ENCODE peak calls at places on chromosomes 2 and 18, in six cellular contexts. One of them, this sample, is unnamed. For H3K4me1, the result is how much of the 10 kb centered on the place peaks cover.

GRCh38 chr2:168160897-168161296 is 86.5 kb downstream of the STK39 start:
- DNase-seq in mesendoderm: peak
- DNase-seq in BE2C: no peak
- DNase-seq in hepatocyte: no peak
- DNase-seq in heart right ventricle: no peak
- DNase-seq in CD8-positive, alpha-beta memory T cell: no peak
- DNase-seq in this sample: peak

GRCh38 chr18:34115409-34116081 is 109.2 kb downstream of the NOL4 start:
- DNase-seq in mesendoderm: no peak
- DNase-seq in BE2C: no peak
- DNase-seq in hepatocyte: no peak
- DNase-seq in heart right ventricle: no peak
- DNase-seq in CD8-positive, alpha-beta memory T cell: no peak
- DNase-seq in this sample: no peak

GRCh38 chr2:134927195-134927594 is 8.6 kb downstream of the CCNT2 start:
- DNase-seq in mesendoderm: no peak
- DNase-seq in BE2C: no peak
- DNase-seq in hepatocyte: no peak
- DNase-seq in heart right ventricle: no peak
- DNase-seq in CD8-positive, alpha-beta memory T cell: no peak
- DNase-seq in this sample: no peak

GRCh38 chr18:46518438-46518837 is 138.6 kb downstream of the LOXHD1 start:
- DNase-seq in mesendoderm: peak
- DNase-seq in BE2C: peak
- DNase-seq in hepatocyte: no peak
- DNase-seq in heart right ventricle: peak
- DNase-seq in CD8-positive, alpha-beta memory T cell: no peak
- DNase-seq in this sample: no peak

GRCh38 chr2:196925768-196926561 is 542 bp downstream of the PGAP1 start:
- DNase-seq in mesendoderm: peak
- DNase-seq in BE2C: peak
- DNase-seq in hepatocyte: peak
- DNase-seq in heart right ventricle: peak
- DNase-seq in CD8-positive, alpha-beta memory T cell: peak
- DNase-seq in this sample: no peak

GRCh38 chr2:119261498-119262225 is 38.0 kb downstream of the STEAP3 start:
- DNase-seq in mesendoderm: no peak
- DNase-seq in BE2C: no peak
- DNase-seq in hepatocyte: no peak
- DNase-seq in heart right ventricle: no peak
- DNase-seq in CD8-positive, alpha-beta memory T cell: no peak
- DNase-seq in this sample: no peak

GRCh38 chr2:164613321-164613982 is 7.8 kb downstream of the GRB14 start:
- DNase-seq in mesendoderm: no peak
- DNase-seq in BE2C: no peak
- DNase-seq in hepatocyte: no peak
- DNase-seq in heart right ventricle: no peak
- DNase-seq in CD8-positive, alpha-beta memory T cell: no peak
- DNase-seq in this sample: no peak

GRCh38 chr2:47230418-47230817 is 75.3 kb upstream of the STPG4 start:
- DNase-seq in mesendoderm: no peak
- DNase-seq in BE2C: no peak
- DNase-seq in hepatocyte: no peak
- DNase-seq in heart right ventricle: peak
- DNase-seq in CD8-positive, alpha-beta memory T cell: no peak
- DNase-seq in this sample: no peak

GRCh38 chr2:57450170-57450569 is 596.4 kb upstream of the VRK2 start:
- DNase-seq in mesendoderm: peak
- DNase-seq in BE2C: no peak
- DNase-seq in hepatocyte: no peak
- DNase-seq in heart right ventricle: no peak
- DNase-seq in CD8-positive, alpha-beta memory T cell: no peak
- DNase-seq in this sample: no peak

GRCh38 chr2:241571821-241572620 is 13.5 kb downstream of the BOK start:
- DNase-seq in mesendoderm: no peak
- DNase-seq in BE2C: no peak
- DNase-seq in hepatocyte: no peak
- DNase-seq in heart right ventricle: no peak
- DNase-seq in CD8-positive, alpha-beta memory T cell: no peak
- DNase-seq in this sample: no peak

GRCh38 chr2:165105911-165106310 is 97.9 kb downstream of the SCN3A start:
- DNase-seq in mesendoderm: no peak
- DNase-seq in BE2C: no peak
- DNase-seq in hepatocyte: no peak
- DNase-seq in heart right ventricle: no peak
- DNase-seq in CD8-positive, alpha-beta memory T cell: no peak
- DNase-seq in this sample: no peak

GRCh38 chr2:84942964-84943421 is 28.0 kb upstream of the KCMF1 start:
- DNase-seq in mesendoderm: no peak
- DNase-seq in BE2C: no peak
- DNase-seq in hepatocyte: no peak
- DNase-seq in heart right ventricle: no peak
- DNase-seq in CD8-positive, alpha-beta memory T cell: no peak
- DNase-seq in this sample: no peak

GRCh38 chr2:212228651-212229253 is 309.9 kb downstream of the ERBB4 start:
- DNase-seq in mesendoderm: no peak
- DNase-seq in BE2C: no peak
- DNase-seq in hepatocyte: no peak
- DNase-seq in heart right ventricle: no peak
- DNase-seq in CD8-positive, alpha-beta memory T cell: no peak
- DNase-seq in this sample: no peak

GRCh38 chr2:63053889-63054725 is 3.5 kb downstream of the OTX1 start:
- DNase-seq in mesendoderm: peak
- DNase-seq in BE2C: no peak
- DNase-seq in hepatocyte: peak
- DNase-seq in heart right ventricle: no peak
- DNase-seq in CD8-positive, alpha-beta memory T cell: no peak
- DNase-seq in this sample: no peak

GRCh38 chr2:9451231-9451630 is 23.1 kb upstream of the IAH1 start:
- DNase-seq in mesendoderm: no peak
- DNase-seq in BE2C: no peak
- DNase-seq in hepatocyte: no peak
- DNase-seq in heart right ventricle: no peak
- DNase-seq in CD8-positive, alpha-beta memory T cell: no peak
- DNase-seq in this sample: no peak

GRCh38 chr2:188975497-188976102 is 1.4 kb downstream of the COL3A1 start:
- DNase-seq in mesendoderm: peak
- DNase-seq in BE2C: no peak
- DNase-seq in hepatocyte: peak
- DNase-seq in heart right ventricle: peak
- DNase-seq in CD8-positive, alpha-beta memory T cell: no peak
- DNase-seq in this sample: no peak

GRCh38 chr2:33064349-33064801 is 117.6 kb downstream of the LTBP1 start:
- DNase-seq in mesendoderm: no peak
- DNase-seq in BE2C: no peak
- DNase-seq in hepatocyte: no peak
- DNase-seq in heart right ventricle: no peak
- DNase-seq in CD8-positive, alpha-beta memory T cell: no peak
- DNase-seq in this sample: no peak

GRCh38 chr2:60413069-60413818 is 140.2 kb downstream of the BCL11A start:
- DNase-seq in mesendoderm: no peak
- DNase-seq in BE2C: peak
- DNase-seq in hepatocyte: no peak
- DNase-seq in heart right ventricle: no peak
- DNase-seq in CD8-positive, alpha-beta memory T cell: no peak
- DNase-seq in this sample: no peak

GRCh38 chr2:60412626-60413025 is 140.8 kb downstream of the BCL11A start:
- DNase-seq in mesendoderm: no peak
- DNase-seq in BE2C: no peak
- DNase-seq in hepatocyte: no peak
- DNase-seq in heart right ventricle: no peak
- DNase-seq in CD8-positive, alpha-beta memory T cell: no peak
- DNase-seq in this sample: no peak

GRCh38 chr2:60414731-60415130 is 138.7 kb downstream of the BCL11A start:
- DNase-seq in mesendoderm: no peak
- DNase-seq in BE2C: no peak
- DNase-seq in hepatocyte: no peak
- DNase-seq in heart right ventricle: no peak
- DNase-seq in CD8-positive, alpha-beta memory T cell: no peak
- DNase-seq in this sample: no peak

GRCh38 chr2:60415814-60416213 is 137.6 kb downstream of the BCL11A start:
- DNase-seq in mesendoderm: no peak
- DNase-seq in BE2C: no peak
- DNase-seq in hepatocyte: no peak
- DNase-seq in heart right ventricle: no peak
- DNase-seq in CD8-positive, alpha-beta memory T cell: no peak
- DNase-seq in this sample: no peak

GRCh38 chr2:60413819-60414178 is 139.7 kb downstream of the BCL11A start:
- DNase-seq in mesendoderm: no peak
- DNase-seq in BE2C: no peak
- DNase-seq in hepatocyte: no peak
- DNase-seq in heart right ventricle: no peak
- DNase-seq in CD8-positive, alpha-beta memory T cell: no peak
- DNase-seq in this sample: no peak
- H3K4me1 ChIP-seq in mesendoderm: under half
- H3K4me1 ChIP-seq in BE2C: under half
- H3K4me1 ChIP-seq in hepatocyte: under half
- H3K4me1 ChIP-seq in heart right ventricle: under half
- H3K4me1 ChIP-seq in CD8-positive, alpha-beta memory T cell: under half
- H3K4me1 ChIP-seq in this sample: under half

GRCh38 chr2:105291981-105292380 is 37.6 kb downstream of the TGFBRAP1 start:
- DNase-seq in mesendoderm: no peak
- DNase-seq in BE2C: no peak
- DNase-seq in hepatocyte: no peak
- DNase-seq in heart right ventricle: no peak
- DNase-seq in CD8-positive, alpha-beta memory T cell: no peak
- DNase-seq in this sample: no peak
- H3K4me1 ChIP-seq in mesendoderm: under half
- H3K4me1 ChIP-seq in BE2C: under half
- H3K4me1 ChIP-seq in hepatocyte: under half
- H3K4me1 ChIP-seq in heart right ventricle: under half
- H3K4me1 ChIP-seq in CD8-positive, alpha-beta memory T cell: under half
- H3K4me1 ChIP-seq in this sample: under half

DNA sequence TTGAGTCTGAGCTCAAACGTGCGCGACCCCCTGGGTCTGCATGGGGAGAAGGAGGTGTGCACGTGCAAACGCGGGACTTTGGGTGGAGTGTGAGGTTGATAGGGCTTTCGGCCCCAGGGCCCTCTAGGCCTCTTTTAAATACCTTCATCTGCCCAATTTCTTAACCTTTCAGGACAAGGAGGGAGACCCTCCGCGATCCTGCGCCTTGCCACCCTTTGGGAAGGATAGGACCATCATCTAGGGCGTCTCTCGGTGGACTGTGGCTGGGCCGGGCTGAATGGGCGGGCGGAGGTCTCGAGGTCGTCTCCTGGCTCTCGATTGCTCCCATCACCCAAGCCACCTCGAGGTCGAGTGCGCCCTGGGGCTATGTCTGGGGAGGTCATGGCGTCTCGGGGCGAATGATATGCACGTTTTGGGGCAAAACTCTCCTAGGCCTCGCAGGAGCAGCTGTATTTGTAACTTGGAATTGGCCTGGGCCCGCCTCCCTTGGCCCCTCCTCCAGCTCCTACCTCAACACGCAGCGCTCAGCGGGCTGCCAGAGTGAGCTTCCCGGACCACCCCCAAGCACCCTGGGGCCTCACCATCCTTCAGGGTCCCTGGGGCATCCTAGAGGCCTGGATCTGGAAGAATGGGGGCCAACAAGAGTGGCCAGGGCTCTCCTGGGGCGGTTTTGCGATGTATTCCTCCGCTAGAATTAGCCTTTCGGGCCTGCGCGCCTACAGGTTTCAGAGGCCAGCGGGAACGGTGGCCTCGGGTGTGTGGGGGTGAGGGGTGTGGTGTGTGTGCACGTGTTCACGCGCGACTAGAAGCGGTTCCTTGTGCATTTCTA is 8.7 kb upstream of the SIX3 start:
- DNase-seq in mesendoderm: peak
- DNase-seq in BE2C: no peak
- DNase-seq in hepatocyte: no peak
- DNase-seq in heart right ventricle: no peak
- DNase-seq in CD8-positive, alpha-beta memory T cell: no peak
- DNase-seq in this sample: no peak
- H3K4me1 ChIP-seq in mesendoderm: under half
- H3K4me1 ChIP-seq in BE2C: under half
- H3K4me1 ChIP-seq in hepatocyte: under half
- H3K4me1 ChIP-seq in heart right ventricle: under half
- H3K4me1 ChIP-seq in CD8-positive, alpha-beta memory T cell: under half
- H3K4me1 ChIP-seq in this sample: under half

DNA sequence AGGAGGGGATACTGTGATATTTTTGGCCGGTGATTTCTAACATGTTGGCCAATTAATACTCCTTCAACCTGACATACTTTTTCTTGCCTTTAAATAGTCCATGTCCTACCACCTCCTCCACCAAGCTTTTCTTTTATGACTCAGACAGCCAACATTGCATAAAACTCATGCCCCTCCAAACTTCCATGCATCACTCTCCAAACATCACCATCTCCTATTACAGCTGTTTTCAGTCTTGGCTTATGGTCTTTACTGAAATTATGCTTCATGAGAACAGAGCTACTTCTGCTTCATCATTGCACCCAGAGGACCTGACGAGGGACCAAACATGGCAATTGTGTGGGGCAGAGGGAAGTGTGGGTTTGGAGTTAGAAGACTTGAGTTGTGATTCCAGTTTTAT is 305.4 kb downstream of the LPIN1 start:
- DNase-seq in mesendoderm: no peak
- DNase-seq in BE2C: no peak
- DNase-seq in hepatocyte: no peak
- DNase-seq in heart right ventricle: no peak
- DNase-seq in CD8-positive, alpha-beta memory T cell: no peak
- DNase-seq in this sample: no peak
- H3K4me1 ChIP-seq in mesendoderm: under half
- H3K4me1 ChIP-seq in BE2C: under half
- H3K4me1 ChIP-seq in hepatocyte: under half
- H3K4me1 ChIP-seq in heart right ventricle: under half
- H3K4me1 ChIP-seq in CD8-positive, alpha-beta memory T cell: under half
- H3K4me1 ChIP-seq in this sample: under half

GRCh38 chr2:199383006-199383405 is 74.7 kb downstream of the SATB2 start:
- DNase-seq in mesendoderm: no peak
- DNase-seq in BE2C: no peak
- DNase-seq in hepatocyte: no peak
- DNase-seq in heart right ventricle: no peak
- DNase-seq in CD8-positive, alpha-beta memory T cell: no peak
- DNase-seq in this sample: no peak

GRCh38 chr2:199379251-199379650 is 78.5 kb downstream of the SATB2 start:
- DNase-seq in mesendoderm: no peak
- DNase-seq in BE2C: peak
- DNase-seq in hepatocyte: peak
- DNase-seq in heart right ventricle: no peak
- DNase-seq in CD8-positive, alpha-beta memory T cell: no peak
- DNase-seq in this sample: no peak

GRCh38 chr2:199381531-199381930 is 76.2 kb downstream of the SATB2 start:
- DNase-seq in mesendoderm: no peak
- DNase-seq in BE2C: peak
- DNase-seq in hepatocyte: no peak
- DNase-seq in heart right ventricle: no peak
- DNase-seq in CD8-positive, alpha-beta memory T cell: no peak
- DNase-seq in this sample: no peak

GRCh38 chr2:199384043-199384442 is 73.7 kb downstream of the SATB2 start:
- DNase-seq in mesendoderm: no peak
- DNase-seq in BE2C: no peak
- DNase-seq in hepatocyte: no peak
- DNase-seq in heart right ventricle: no peak
- DNase-seq in CD8-positive, alpha-beta memory T cell: no peak
- DNase-seq in this sample: no peak

GRCh38 chr2:199382091-199382490 is 75.6 kb downstream of the SATB2 start:
- DNase-seq in mesendoderm: no peak
- DNase-seq in BE2C: peak
- DNase-seq in hepatocyte: no peak
- DNase-seq in heart right ventricle: no peak
- DNase-seq in CD8-positive, alpha-beta memory T cell: no peak
- DNase-seq in this sample: no peak
- H3K4me1 ChIP-seq in mesendoderm: under half
- H3K4me1 ChIP-seq in BE2C: under half
- H3K4me1 ChIP-seq in hepatocyte: under half
- H3K4me1 ChIP-seq in heart right ventricle: under half
- H3K4me1 ChIP-seq in CD8-positive, alpha-beta memory T cell: under half
- H3K4me1 ChIP-seq in this sample: under half

GRCh38 chr2:221747289-221747972 is 175.3 kb upstream of the EPHA4 start:
- DNase-seq in mesendoderm: no peak
- DNase-seq in BE2C: no peak
- DNase-seq in hepatocyte: no peak
- DNase-seq in heart right ventricle: no peak
- DNase-seq in CD8-positive, alpha-beta memory T cell: no peak
- DNase-seq in this sample: no peak
- H3K4me1 ChIP-seq in mesendoderm: under half
- H3K4me1 ChIP-seq in BE2C: under half
- H3K4me1 ChIP-seq in hepatocyte: under half
- H3K4me1 ChIP-seq in heart right ventricle: under half
- H3K4me1 ChIP-seq in CD8-positive, alpha-beta memory T cell: under half
- H3K4me1 ChIP-seq in this sample: under half